ENCODE peak calls at places on chromosomes 6 and 20, in four cellular contexts. C is Peyer's patch, Q is HCT116, E is H54. D is an unnamed sample.

GRCh38 chr6:106143582-106144139 is 57.5 kb downstream of the PRDM1 start:
- DNase-seq in C (no peak), Q (no peak), E (no peak), D (no peak)

GRCh38 chr6:2725999-2726567 is 24.6 kb downstream of the MYLK4 start:
- DNase-seq in C (no peak), Q (no peak), E (no peak), D (no peak)

GRCh38 chr6:14983599-14984296 is 262.1 kb upstream of the JARID2 start:
- DNase-seq in C (no peak), Q (no peak), E (no peak), D (no peak)

GRCh38 chr6:1871936-1872335 is 262.2 kb downstream of the FOXC1 start:
- DNase-seq in C (no peak), Q (no peak), E (no peak), D (no peak)

GRCh38 chr6:156980948-156981347 is 203.8 kb downstream of the ARID1B start:
- DNase-seq in C (no peak), Q (no peak), E (no peak), D (no peak)

GRCh38 chr6:111990214-111990613 is 63.7 kb upstream of the CCN6 start:
- DNase-seq in C (no peak), Q (no peak), E (no peak), D (no peak)

GRCh38 chr6:116238083-116238482 is 15.8 kb downstream of the TSPYL4 start:
- DNase-seq in C (no peak), Q (no peak), E (no peak), D (no peak)

GRCh38 chr6:163637524-163637923 is 223.0 kb downstream of the QKI start:
- DNase-seq in C (no peak), Q (no peak), E (no peak), D (no peak)

GRCh38 chr20:50309280-50309763 is 118.7 kb downstream of the CEBPB start:
- DNase-seq in C (no peak), Q (no peak), E (no peak), D (no peak)

GRCh38 chr6:116229287-116229913 is 24.5 kb downstream of the TSPYL4 start:
- DNase-seq in C (peak), Q (peak), E (peak), D (peak)

GRCh38 chr6:118529756-118530155 is 18.3 kb upstream of the PLN start:
- DNase-seq in C (no peak), Q (no peak), E (no peak), D (no peak)

GRCh38 chr20:33791959-33792597 is 19.1 kb upstream of the CHMP4B start:
- DNase-seq in C (peak), Q (no peak), E (no peak), D (peak)

DNA sequence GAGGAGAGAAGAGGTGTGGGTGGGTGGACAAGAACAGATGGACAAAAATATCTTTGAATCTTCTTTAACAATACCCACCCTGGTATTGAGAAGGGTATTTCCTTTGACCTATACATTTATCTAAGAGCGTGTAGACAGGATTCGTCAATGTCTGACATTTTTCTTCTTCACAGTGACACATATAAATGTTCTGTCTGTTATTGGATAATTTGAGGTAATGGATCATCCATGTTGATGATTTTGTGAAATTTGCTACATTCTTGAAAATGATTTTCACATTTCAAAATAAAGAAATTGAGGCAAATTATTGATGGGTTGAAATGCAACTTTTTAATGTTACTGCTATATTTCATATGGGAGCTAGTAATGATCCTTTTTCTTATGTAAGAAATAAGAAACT is 770.7 kb upstream of the EPHA7 start:
- DNase-seq in C (no peak), Q (no peak), E (no peak), D (no peak)
- TF ChIP-seq POLR2A in C (no peak), Q (no peak), E (no peak), D (no peak)

GRCh38 chr20:32052090-32052791 is at the start of gene HCK:
- DNase-seq in C (no peak), Q (no peak), E (no peak), D (no peak)
- TF ChIP-seq POLR2A in C (no peak), Q (no peak), E (no peak), D (no peak)

GRCh38 chr6:109381747-109382575 is at the start of gene CD164:
- DNase-seq in C (peak), Q (peak), E (peak), D (peak)
- TF ChIP-seq POLR2A in C (peak), Q (peak), E (peak), D (peak)

GRCh38 chr20:51531141-51531710 is 11.3 kb downstream of the NFATC2 start:
- DNase-seq in C (no peak), Q (peak), E (peak), D (no peak)

GRCh38 chr20:51526754-51527153 is 15.8 kb downstream of the NFATC2 start:
- DNase-seq in C (no peak), Q (no peak), E (no peak), D (no peak)

GRCh38 chr20:51528263-51529026 is 14.1 kb downstream of the NFATC2 start:
- DNase-seq in C (no peak), Q (no peak), E (no peak), D (no peak)

GRCh38 chr20:51529758-51530157 is 12.8 kb downstream of the NFATC2 start:
- DNase-seq in C (no peak), Q (no peak), E (no peak), D (peak)

GRCh38 chr20:51529027-51529749 is 13.3 kb downstream of the NFATC2 start:
- DNase-seq in C (no peak), Q (no peak), E (no peak), D (peak)
- TF ChIP-seq POLR2A in C (no peak), Q (no peak), E (no peak), D (no peak)

GRCh38 chr6:32947552-32948465 is 5.1 kb downstream of the HLA-DMA start:
- DNase-seq in C (no peak), Q (peak), E (no peak), D (peak)
- TF ChIP-seq POLR2A in C (no peak), Q (no peak), E (no peak), D (no peak)

DNA sequence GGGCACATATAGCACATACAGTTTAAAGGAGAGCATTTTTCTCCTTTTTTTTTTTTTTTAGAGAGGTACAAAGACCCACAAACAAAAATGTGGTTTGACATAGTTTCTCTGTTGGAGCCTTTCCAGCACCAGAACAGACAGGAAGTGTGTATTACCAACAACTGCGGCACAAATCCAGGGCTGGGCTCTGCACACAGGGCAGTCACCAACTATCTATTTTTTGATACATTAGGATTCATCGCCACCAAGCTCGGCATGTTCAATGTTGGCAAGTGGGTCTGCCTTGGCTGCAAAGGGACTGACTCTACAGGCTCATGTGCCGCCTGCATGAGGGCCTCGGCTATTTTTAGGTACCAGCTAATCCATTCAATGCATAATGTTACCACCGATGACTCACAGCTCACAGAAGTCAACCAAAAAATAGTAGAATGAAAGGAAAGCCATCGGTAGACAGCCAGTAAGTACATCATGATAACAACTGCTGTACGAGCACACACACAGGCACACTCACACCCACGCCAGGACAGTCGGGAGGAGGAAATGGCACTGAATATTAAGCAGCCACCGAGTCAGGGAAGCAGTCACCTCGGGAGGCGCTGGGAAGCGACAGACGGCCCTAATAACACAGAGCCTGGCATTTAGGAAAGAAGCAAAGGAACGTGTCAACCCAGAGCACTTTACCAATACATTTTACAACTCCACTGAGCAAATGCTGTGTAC is 81.6 kb downstream of the GMPR start:
- DNase-seq in C (no peak), Q (peak), E (no peak), D (peak)
- TF ChIP-seq POLR2A in C (no peak), Q (no peak), E (no peak), D (peak)